ENCODE peak calls at places on chromosomes 16 and 17, in five cellular contexts. F is GM23338; G is esophagus squamous epithelium; D is CD8-positive, alpha-beta T cell; X is right lobe of liver. T is an unnamed sample. For H3K36me3, the result is how much of the 10 kb centered on the place peaks cover.

GRCh38 chr17:67995568-67996191 is 589 bp downstream of the C17orf58 start:
- DNase-seq in X (peak), D (no peak), G (no peak), F (peak), T (peak)

GRCh38 chr16:85878407-85878806 is 20.6 kb upstream of the IRF8 start:
- DNase-seq in X (no peak), F (no peak), D (no peak), G (no peak), T (no peak)

GRCh38 chr17:65389956-65390355 is 171.5 kb downstream of the AXIN2 start:
- DNase-seq in G (no peak), D (no peak), F (no peak), X (no peak), T (no peak)

GRCh38 chr16:5867250-5867649 is 769.7 kb upstream of the EEF2KMT start:
- DNase-seq in F (no peak), X (no peak), D (no peak), G (no peak), T (no peak)

GRCh38 chr16:69938981-69939820 is 11.9 kb upstream of the CLEC18A start:
- DNase-seq in D (no peak), F (peak), G (no peak), X (no peak), T (peak)

GRCh38 chr17:20935740-20936139 is 107.1 kb downstream of the USP22 start:
- DNase-seq in G (no peak), F (no peak), D (no peak), X (no peak), T (no peak)

GRCh38 chr17:53571342-53571741 is 251.4 kb upstream of the KIF2B start:
- DNase-seq in D (no peak), G (no peak), X (no peak), F (no peak), T (no peak)

GRCh38 chr16:16025214-16025968 is 76.0 kb downstream of the ABCC1 start:
- DNase-seq in X (no peak), D (peak), F (no peak), G (no peak), T (no peak)

GRCh38 chr17:82351254-82351712 is 7.8 kb upstream of the TEX19 start:
- DNase-seq in X (no peak), G (no peak), F (no peak), D (no peak), T (peak)

GRCh38 chr17:70128727-70129238 is 40.5 kb upstream of the KCNJ2 start:
- DNase-seq in X (no peak), F (no peak), G (no peak), D (no peak), T (no peak)

GRCh38 chr17:81890447-81891302 is 711 bp downstream of the ALYREF start:
- DNase-seq in X (no peak), G (no peak), F (peak), D (no peak), T (peak)

GRCh38 chr17:79657036-79657435 is 46.2 kb upstream of the RBFOX3 start:
- DNase-seq in F (no peak), X (peak), D (no peak), G (no peak), T (no peak)

GRCh38 chr16:81582655-81583441 is 138.2 kb downstream of the CMIP start:
- DNase-seq in D (no peak), G (no peak), X (peak), F (no peak), T (peak)

GRCh38 chr17:19538095-19539039 is 4.7 kb downstream of the SLC47A1 start:
- DNase-seq in G (no peak), F (peak), X (peak), D (no peak), T (peak)

GRCh38 chr17:81991684-81992513 is 14.5 kb downstream of the ASPSCR1 start:
- DNase-seq in F (no peak), X (peak), G (no peak), D (no peak), T (peak)

GRCh38 chr17:39225974-39226683 is 384 bp upstream of the STAC2 start:
- DNase-seq in D (peak), F (peak), X (no peak), G (no peak), T (peak)

GRCh38 chr17:77579717-77580116 is 378.8 kb upstream of the TNRC6C start:
- DNase-seq in F (no peak), G (no peak), X (no peak), D (no peak), T (peak)

GRCh38 chr16:4109250-4109736 is 6.9 kb downstream of the ADCY9 start:
- DNase-seq in F (no peak), G (no peak), D (no peak), X (no peak), T (no peak)

GRCh38 chr17:40993084-40993483 is 880 bp downstream of the KRTAP3-3 start:
- DNase-seq in X (no peak), F (no peak), G (no peak), D (no peak), T (no peak)

GRCh38 chr16:22235839-22236745 is 30.0 kb downstream of the EEF2K start:
- DNase-seq in X (no peak), D (no peak), F (no peak), G (no peak), T (no peak)

GRCh38 chr17:58328195-58329034 is at the start of gene TSPOAP1:
- DNase-seq in D (peak), X (no peak), F (peak), G (no peak), T (peak)

GRCh38 chr16:12728471-12728870 is 75.2 kb downstream of the CPPED1 start:
- DNase-seq in D (no peak), G (no peak), X (no peak), F (peak), T (peak)

GRCh38 chr16:15783985-15784384 is 72.8 kb downstream of the MYH11 start:
- DNase-seq in D (no peak), F (no peak), X (no peak), G (no peak), T (no peak)

GRCh38 chr17:47279062-47279801 is 25.6 kb downstream of the ITGB3 start:
- DNase-seq in G (no peak), X (no peak), D (no peak), F (peak), T (peak)

GRCh38 chr17:75754378-75755204 is 10.4 kb downstream of the GALK1 start:
- DNase-seq in G (no peak), X (peak), D (no peak), F (no peak), T (no peak)

GRCh38 chr16:3119701-3120408 is 7.5 kb downstream of the ZNF205 start:
- DNase-seq in G (no peak), D (no peak), X (peak), F (no peak), T (no peak)

DNA sequence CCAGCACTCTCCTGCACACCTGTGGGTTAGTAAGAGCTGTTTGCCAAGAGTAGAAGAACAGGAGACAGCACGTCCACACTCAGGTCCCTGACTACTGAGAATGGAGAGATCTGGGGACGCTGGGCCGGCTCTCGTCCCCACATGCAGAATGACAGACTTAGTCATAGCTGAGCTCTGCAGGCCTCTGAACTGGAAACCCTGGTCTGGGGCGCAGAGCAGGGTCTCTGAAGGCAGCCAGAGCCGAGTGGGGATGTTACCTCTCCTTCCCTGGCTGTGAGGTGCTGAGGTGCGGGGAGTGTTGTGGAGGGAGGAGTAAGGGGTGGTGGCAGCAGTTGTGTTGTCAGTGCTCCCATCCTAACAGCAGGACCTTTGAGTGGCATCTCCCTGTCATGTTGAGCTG is 7.2 kb upstream of the JPT2 start:
- DNase-seq in G (no peak), X (no peak), F (no peak), D (no peak), T (no peak)
- H3K36me3 ChIP-seq in G (half or more), X (half or more), F (under half), D (half or more), T (half or more)

GRCh38 chr16:27332105-27332504 is 18.3 kb downstream of the IL4R start:
- DNase-seq in X (no peak), D (no peak), G (no peak), F (no peak), T (peak)

GRCh38 chr16:27333104-27333503 is 19.3 kb downstream of the IL4R start:
- DNase-seq in X (no peak), D (no peak), F (no peak), G (no peak), T (no peak)

GRCh38 chr16:27334192-27334764 is 20.5 kb downstream of the IL4R start:
- DNase-seq in D (no peak), F (no peak), X (no peak), G (no peak), T (no peak)

GRCh38 chr16:27334874-27335273 is 21.1 kb downstream of the IL4R start:
- DNase-seq in G (no peak), F (no peak), D (no peak), X (no peak), T (no peak)

DNA sequence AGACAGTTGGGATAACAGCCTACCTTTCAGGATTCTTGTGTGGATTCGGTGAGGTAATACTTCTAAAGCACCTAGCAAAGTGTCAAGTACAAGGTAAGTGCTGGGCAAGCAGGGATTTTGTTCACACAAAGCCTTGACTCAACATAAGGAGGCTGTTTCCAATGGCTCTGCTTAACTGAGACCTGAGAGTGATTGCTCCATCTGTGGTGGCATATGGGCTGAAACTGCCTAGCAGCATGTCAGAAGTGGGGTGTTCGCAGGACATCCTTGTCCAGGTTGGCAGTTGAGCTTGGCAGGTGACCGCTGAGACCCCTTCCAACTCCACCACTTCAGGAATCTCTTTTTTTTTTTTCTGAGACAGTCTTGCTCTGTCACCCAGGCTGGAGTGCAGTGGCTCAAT is 19.8 kb downstream of the IL4R start:
- DNase-seq in G (no peak), F (no peak), D (no peak), X (no peak), T (no peak)
- H3K27ac ChIP-seq in G (peak), F (no peak), D (no peak), X (no peak), T (no peak)

GRCh38 chr16:57725077-57725953 is 10.3 kb upstream of the KATNB1 start:
- DNase-seq in F (no peak), X (no peak), D (no peak), G (no peak), T (no peak)
- H3K36me3 ChIP-seq in F (under half), X (under half), D (under half), G (under half), T (under half)

DNA sequence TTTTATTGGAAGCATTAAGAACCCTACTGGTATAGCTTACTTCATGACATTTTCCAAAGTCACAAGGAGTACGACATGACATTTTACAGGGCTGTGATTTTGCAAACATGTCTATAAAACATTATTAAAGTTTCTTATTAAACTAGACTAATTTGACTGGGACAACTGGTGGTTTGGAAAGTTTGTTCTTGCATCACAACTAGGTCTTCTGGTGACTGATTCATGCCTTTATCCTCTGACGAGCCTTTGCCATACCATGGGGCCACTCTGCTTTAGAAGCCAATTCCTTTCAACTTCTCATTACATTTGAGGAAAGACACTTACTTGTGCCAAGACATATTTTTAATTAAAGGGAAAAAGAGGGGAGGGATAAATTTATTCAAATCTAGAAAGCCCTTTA is 92.3 kb upstream of the CDH11 start:
- DNase-seq in F (no peak), D (no peak), G (no peak), X (no peak), T (no peak)
- H3K27ac ChIP-seq in F (no peak), D (no peak), G (no peak), X (no peak), T (no peak)

DNA sequence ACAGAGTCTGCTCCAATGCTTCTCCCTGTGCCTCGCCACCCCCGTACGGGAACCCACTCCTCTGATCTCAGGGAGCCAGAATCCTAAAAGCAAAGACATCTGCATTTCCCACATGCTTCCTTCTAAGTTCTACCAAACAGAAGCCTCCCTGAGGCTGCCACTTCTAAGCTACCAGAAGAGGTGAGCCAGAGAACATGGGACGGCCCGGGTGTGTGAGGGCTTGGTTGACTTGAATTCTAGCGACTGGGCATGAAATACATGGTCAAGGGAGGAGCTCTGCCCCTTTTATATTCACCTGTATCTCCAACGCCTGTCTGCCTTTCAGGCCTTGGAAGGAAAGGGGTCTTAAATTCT is 1.4 kb upstream of the GRIN2A start:
- DNase-seq in D (no peak), G (no peak), F (peak), X (no peak), T (no peak)
- H3K36me3 ChIP-seq in D (under half), G (under half), F (under half), X (under half), T (under half)

GRCh38 chr17:50212121-50212843 is 10.9 kb upstream of the COL1A1 start:
- DNase-seq in F (no peak), G (no peak), X (no peak), D (no peak), T (no peak)
- H3K27ac ChIP-seq in F (no peak), G (peak), X (no peak), D (no peak), T (no peak)

T was measured in endodermal cell.